ENCODE peak calls at places on chromosomes 13 and 19, in ten cellular contexts. One of them, this sample, is unnamed.

GRCh38 chr19:55069137-55069858 is 6.3 kb upstream of the RDH13 start:
- DNase-seq in stimulated activated naive B cell treated with anti-CD40 and anti-IgM and Interleukin-4, amounts not matched to agents 10 μg/mL and 1 μg/mL and 100 μg/mL, for 72 hours: no peak
- DNase-seq in EL: no peak
- DNase-seq in GM04504: no peak
- DNase-seq in choroid plexus epithelial cell: no peak
- DNase-seq in activated CD4-positive, alpha-beta T cell treated with anti-CD3 and anti-CD28 coated beads, Interleukin-2, amount 50 U/mL, for 4 hours: no peak
- DNase-seq in CMK: no peak
- DNase-seq in SHP77: peak
- DNase-seq in NCI-H2081: peak
- DNase-seq in thoracic aorta: no peak
- DNase-seq in this sample: no peak

GRCh38 chr13:20351279-20352022 is 119.3 kb upstream of the GJB6 start:
- DNase-seq in stimulated activated naive B cell treated with anti-CD40 and anti-IgM and Interleukin-4, amounts not matched to agents 10 μg/mL and 1 μg/mL and 100 μg/mL, for 72 hours: no peak
- DNase-seq in EL: peak
- DNase-seq in GM04504: peak
- DNase-seq in choroid plexus epithelial cell: peak
- DNase-seq in activated CD4-positive, alpha-beta T cell treated with anti-CD3 and anti-CD28 coated beads, Interleukin-2, amount 50 U/mL, for 4 hours: no peak
- DNase-seq in CMK: no peak
- DNase-seq in SHP77: no peak
- DNase-seq in NCI-H2081: no peak
- DNase-seq in thoracic aorta: no peak
- DNase-seq in this sample: peak

GRCh38 chr13:59250276-59250990 is 913.3 kb downstream of the DIAPH3 start:
- DNase-seq in stimulated activated naive B cell treated with anti-CD40 and anti-IgM and Interleukin-4, amounts not matched to agents 10 μg/mL and 1 μg/mL and 100 μg/mL, for 72 hours: no peak
- DNase-seq in EL: no peak
- DNase-seq in GM04504: no peak
- DNase-seq in choroid plexus epithelial cell: no peak
- DNase-seq in activated CD4-positive, alpha-beta T cell treated with anti-CD3 and anti-CD28 coated beads, Interleukin-2, amount 50 U/mL, for 4 hours: no peak
- DNase-seq in CMK: no peak
- DNase-seq in SHP77: no peak
- DNase-seq in NCI-H2081: no peak
- DNase-seq in thoracic aorta: no peak
- DNase-seq in this sample: no peak

GRCh38 chr19:39363909-39364457 is 21.8 kb downstream of the SAMD4B start:
- DNase-seq in stimulated activated naive B cell treated with anti-CD40 and anti-IgM and Interleukin-4, amounts not matched to agents 10 μg/mL and 1 μg/mL and 100 μg/mL, for 72 hours: peak
- DNase-seq in EL: peak
- DNase-seq in GM04504: peak
- DNase-seq in choroid plexus epithelial cell: peak
- DNase-seq in activated CD4-positive, alpha-beta T cell treated with anti-CD3 and anti-CD28 coated beads, Interleukin-2, amount 50 U/mL, for 4 hours: no peak
- DNase-seq in CMK: no peak
- DNase-seq in SHP77: no peak
- DNase-seq in NCI-H2081: no peak
- DNase-seq in thoracic aorta: no peak
- DNase-seq in this sample: peak

GRCh38 chr13:88937381-88937780 is 1266.2 kb downstream of the SLITRK5 start:
- DNase-seq in stimulated activated naive B cell treated with anti-CD40 and anti-IgM and Interleukin-4, amounts not matched to agents 10 μg/mL and 1 μg/mL and 100 μg/mL, for 72 hours: no peak
- DNase-seq in EL: no peak
- DNase-seq in GM04504: no peak
- DNase-seq in choroid plexus epithelial cell: no peak
- DNase-seq in activated CD4-positive, alpha-beta T cell treated with anti-CD3 and anti-CD28 coated beads, Interleukin-2, amount 50 U/mL, for 4 hours: no peak
- DNase-seq in CMK: no peak
- DNase-seq in SHP77: peak
- DNase-seq in NCI-H2081: no peak
- DNase-seq in thoracic aorta: no peak
- DNase-seq in this sample: no peak

GRCh38 chr13:32309812-32310706 is 5.1 kb downstream of the ZAR1L start:
- DNase-seq in stimulated activated naive B cell treated with anti-CD40 and anti-IgM and Interleukin-4, amounts not matched to agents 10 μg/mL and 1 μg/mL and 100 μg/mL, for 72 hours: peak
- DNase-seq in EL: peak
- DNase-seq in GM04504: peak
- DNase-seq in choroid plexus epithelial cell: peak
- DNase-seq in activated CD4-positive, alpha-beta T cell treated with anti-CD3 and anti-CD28 coated beads, Interleukin-2, amount 50 U/mL, for 4 hours: no peak
- DNase-seq in CMK: peak
- DNase-seq in SHP77: peak
- DNase-seq in NCI-H2081: no peak
- DNase-seq in thoracic aorta: no peak
- DNase-seq in this sample: peak

GRCh38 chr13:64505511-64505910 is 2724.6 kb downstream of the PCDH9 start:
- DNase-seq in stimulated activated naive B cell treated with anti-CD40 and anti-IgM and Interleukin-4, amounts not matched to agents 10 μg/mL and 1 μg/mL and 100 μg/mL, for 72 hours: no peak
- DNase-seq in EL: peak
- DNase-seq in GM04504: no peak
- DNase-seq in choroid plexus epithelial cell: peak
- DNase-seq in activated CD4-positive, alpha-beta T cell treated with anti-CD3 and anti-CD28 coated beads, Interleukin-2, amount 50 U/mL, for 4 hours: no peak
- DNase-seq in CMK: no peak
- DNase-seq in SHP77: no peak
- DNase-seq in NCI-H2081: no peak
- DNase-seq in thoracic aorta: no peak
- DNase-seq in this sample: no peak

GRCh38 chr19:58060231-58060630 is 1.1 kb downstream of the ZNF135 start:
- DNase-seq in stimulated activated naive B cell treated with anti-CD40 and anti-IgM and Interleukin-4, amounts not matched to agents 10 μg/mL and 1 μg/mL and 100 μg/mL, for 72 hours: no peak
- DNase-seq in EL: no peak
- DNase-seq in GM04504: no peak
- DNase-seq in choroid plexus epithelial cell: no peak
- DNase-seq in activated CD4-positive, alpha-beta T cell treated with anti-CD3 and anti-CD28 coated beads, Interleukin-2, amount 50 U/mL, for 4 hours: no peak
- DNase-seq in CMK: no peak
- DNase-seq in SHP77: no peak
- DNase-seq in NCI-H2081: no peak
- DNase-seq in thoracic aorta: no peak
- DNase-seq in this sample: no peak

GRCh38 chr19:49862411-49863253 is 4.7 kb downstream of the PNKP start:
- DNase-seq in stimulated activated naive B cell treated with anti-CD40 and anti-IgM and Interleukin-4, amounts not matched to agents 10 μg/mL and 1 μg/mL and 100 μg/mL, for 72 hours: no peak
- DNase-seq in EL: no peak
- DNase-seq in GM04504: no peak
- DNase-seq in choroid plexus epithelial cell: no peak
- DNase-seq in activated CD4-positive, alpha-beta T cell treated with anti-CD3 and anti-CD28 coated beads, Interleukin-2, amount 50 U/mL, for 4 hours: no peak
- DNase-seq in CMK: no peak
- DNase-seq in SHP77: no peak
- DNase-seq in NCI-H2081: no peak
- DNase-seq in thoracic aorta: no peak
- DNase-seq in this sample: no peak

GRCh38 chr13:99086149-99086868 is 108.4 kb upstream of the DOCK9 start:
- DNase-seq in stimulated activated naive B cell treated with anti-CD40 and anti-IgM and Interleukin-4, amounts not matched to agents 10 μg/mL and 1 μg/mL and 100 μg/mL, for 72 hours: peak
- DNase-seq in EL: peak
- DNase-seq in GM04504: no peak
- DNase-seq in choroid plexus epithelial cell: peak
- DNase-seq in activated CD4-positive, alpha-beta T cell treated with anti-CD3 and anti-CD28 coated beads, Interleukin-2, amount 50 U/mL, for 4 hours: peak
- DNase-seq in CMK: no peak
- DNase-seq in SHP77: peak
- DNase-seq in NCI-H2081: peak
- DNase-seq in thoracic aorta: no peak
- DNase-seq in this sample: peak

GRCh38 chr13:81602236-81602635 is 1261.3 kb upstream of the SPRY2 start:
- DNase-seq in stimulated activated naive B cell treated with anti-CD40 and anti-IgM and Interleukin-4, amounts not matched to agents 10 μg/mL and 1 μg/mL and 100 μg/mL, for 72 hours: no peak
- DNase-seq in EL: no peak
- DNase-seq in GM04504: no peak
- DNase-seq in choroid plexus epithelial cell: peak
- DNase-seq in activated CD4-positive, alpha-beta T cell treated with anti-CD3 and anti-CD28 coated beads, Interleukin-2, amount 50 U/mL, for 4 hours: no peak
- DNase-seq in CMK: no peak
- DNase-seq in SHP77: no peak
- DNase-seq in NCI-H2081: no peak
- DNase-seq in thoracic aorta: no peak
- DNase-seq in this sample: no peak

GRCh38 chr13:73900591-73900990 is 233.6 kb downstream of the KLF12 start:
- DNase-seq in stimulated activated naive B cell treated with anti-CD40 and anti-IgM and Interleukin-4, amounts not matched to agents 10 μg/mL and 1 μg/mL and 100 μg/mL, for 72 hours: no peak
- DNase-seq in EL: no peak
- DNase-seq in GM04504: no peak
- DNase-seq in choroid plexus epithelial cell: no peak
- DNase-seq in activated CD4-positive, alpha-beta T cell treated with anti-CD3 and anti-CD28 coated beads, Interleukin-2, amount 50 U/mL, for 4 hours: no peak
- DNase-seq in CMK: no peak
- DNase-seq in SHP77: no peak
- DNase-seq in NCI-H2081: no peak
- DNase-seq in thoracic aorta: no peak
- DNase-seq in this sample: peak

GRCh38 chr13:36158606-36159005 is 27.4 kb upstream of the DCLK1 start:
- DNase-seq in stimulated activated naive B cell treated with anti-CD40 and anti-IgM and Interleukin-4, amounts not matched to agents 10 μg/mL and 1 μg/mL and 100 μg/mL, for 72 hours: no peak
- DNase-seq in EL: no peak
- DNase-seq in GM04504: no peak
- DNase-seq in choroid plexus epithelial cell: no peak
- DNase-seq in activated CD4-positive, alpha-beta T cell treated with anti-CD3 and anti-CD28 coated beads, Interleukin-2, amount 50 U/mL, for 4 hours: no peak
- DNase-seq in CMK: no peak
- DNase-seq in SHP77: no peak
- DNase-seq in NCI-H2081: no peak
- DNase-seq in thoracic aorta: no peak
- DNase-seq in this sample: no peak

GRCh38 chr13:52827839-52828238 is 20.6 kb downstream of the PCDH8 start:
- DNase-seq in stimulated activated naive B cell treated with anti-CD40 and anti-IgM and Interleukin-4, amounts not matched to agents 10 μg/mL and 1 μg/mL and 100 μg/mL, for 72 hours: no peak
- DNase-seq in EL: no peak
- DNase-seq in GM04504: no peak
- DNase-seq in choroid plexus epithelial cell: no peak
- DNase-seq in activated CD4-positive, alpha-beta T cell treated with anti-CD3 and anti-CD28 coated beads, Interleukin-2, amount 50 U/mL, for 4 hours: no peak
- DNase-seq in CMK: no peak
- DNase-seq in SHP77: peak
- DNase-seq in NCI-H2081: no peak
- DNase-seq in thoracic aorta: no peak
- DNase-seq in this sample: no peak

GRCh38 chr19:33428627-33429013 is 55.1 kb downstream of the CEBPG start:
- DNase-seq in stimulated activated naive B cell treated with anti-CD40 and anti-IgM and Interleukin-4, amounts not matched to agents 10 μg/mL and 1 μg/mL and 100 μg/mL, for 72 hours: no peak
- DNase-seq in EL: no peak
- DNase-seq in GM04504: no peak
- DNase-seq in choroid plexus epithelial cell: no peak
- DNase-seq in activated CD4-positive, alpha-beta T cell treated with anti-CD3 and anti-CD28 coated beads, Interleukin-2, amount 50 U/mL, for 4 hours: no peak
- DNase-seq in CMK: no peak
- DNase-seq in SHP77: no peak
- DNase-seq in NCI-H2081: no peak
- DNase-seq in thoracic aorta: no peak
- DNase-seq in this sample: no peak

GRCh38 chr13:20847298-20847697 is 55.2 kb downstream of the XPO4 start:
- DNase-seq in stimulated activated naive B cell treated with anti-CD40 and anti-IgM and Interleukin-4, amounts not matched to agents 10 μg/mL and 1 μg/mL and 100 μg/mL, for 72 hours: no peak
- DNase-seq in EL: no peak
- DNase-seq in GM04504: no peak
- DNase-seq in choroid plexus epithelial cell: peak
- DNase-seq in activated CD4-positive, alpha-beta T cell treated with anti-CD3 and anti-CD28 coated beads, Interleukin-2, amount 50 U/mL, for 4 hours: no peak
- DNase-seq in CMK: no peak
- DNase-seq in SHP77: no peak
- DNase-seq in NCI-H2081: no peak
- DNase-seq in thoracic aorta: no peak
- DNase-seq in this sample: peak

GRCh38 chr19:18776288-18776594 is 14.9 kb downstream of the COMP start:
- DNase-seq in stimulated activated naive B cell treated with anti-CD40 and anti-IgM and Interleukin-4, amounts not matched to agents 10 μg/mL and 1 μg/mL and 100 μg/mL, for 72 hours: no peak
- DNase-seq in EL: peak
- DNase-seq in GM04504: no peak
- DNase-seq in choroid plexus epithelial cell: peak
- DNase-seq in activated CD4-positive, alpha-beta T cell treated with anti-CD3 and anti-CD28 coated beads, Interleukin-2, amount 50 U/mL, for 4 hours: no peak
- DNase-seq in CMK: no peak
- DNase-seq in SHP77: no peak
- DNase-seq in NCI-H2081: no peak
- DNase-seq in thoracic aorta: no peak
- DNase-seq in this sample: peak

GRCh38 chr19:31235806-31236205 is 113.4 kb downstream of the TSHZ3 start:
- DNase-seq in stimulated activated naive B cell treated with anti-CD40 and anti-IgM and Interleukin-4, amounts not matched to agents 10 μg/mL and 1 μg/mL and 100 μg/mL, for 72 hours: no peak
- DNase-seq in EL: no peak
- DNase-seq in GM04504: no peak
- DNase-seq in choroid plexus epithelial cell: no peak
- DNase-seq in activated CD4-positive, alpha-beta T cell treated with anti-CD3 and anti-CD28 coated beads, Interleukin-2, amount 50 U/mL, for 4 hours: no peak
- DNase-seq in CMK: no peak
- DNase-seq in SHP77: no peak
- DNase-seq in NCI-H2081: no peak
- DNase-seq in thoracic aorta: no peak
- DNase-seq in this sample: no peak

GRCh38 chr13:113297370-113297871 is 382 bp downstream of the LAMP1 start:
- DNase-seq in stimulated activated naive B cell treated with anti-CD40 and anti-IgM and Interleukin-4, amounts not matched to agents 10 μg/mL and 1 μg/mL and 100 μg/mL, for 72 hours: peak
- DNase-seq in EL: peak
- DNase-seq in GM04504: no peak
- DNase-seq in choroid plexus epithelial cell: peak
- DNase-seq in activated CD4-positive, alpha-beta T cell treated with anti-CD3 and anti-CD28 coated beads, Interleukin-2, amount 50 U/mL, for 4 hours: peak
- DNase-seq in CMK: no peak
- DNase-seq in SHP77: no peak
- DNase-seq in NCI-H2081: no peak
- DNase-seq in thoracic aorta: no peak
- DNase-seq in this sample: peak

GRCh38 chr13:31964168-31964567 is 67.4 kb upstream of the FRY start:
- DNase-seq in stimulated activated naive B cell treated with anti-CD40 and anti-IgM and Interleukin-4, amounts not matched to agents 10 μg/mL and 1 μg/mL and 100 μg/mL, for 72 hours: no peak
- DNase-seq in EL: no peak
- DNase-seq in GM04504: no peak
- DNase-seq in choroid plexus epithelial cell: no peak
- DNase-seq in activated CD4-positive, alpha-beta T cell treated with anti-CD3 and anti-CD28 coated beads, Interleukin-2, amount 50 U/mL, for 4 hours: no peak
- DNase-seq in CMK: no peak
- DNase-seq in SHP77: no peak
- DNase-seq in NCI-H2081: no peak
- DNase-seq in thoracic aorta: no peak
- DNase-seq in this sample: no peak

GRCh38 chr13:111323549-111323948 is 3.1 kb downstream of the TEX29 start:
- DNase-seq in stimulated activated naive B cell treated with anti-CD40 and anti-IgM and Interleukin-4, amounts not matched to agents 10 μg/mL and 1 μg/mL and 100 μg/mL, for 72 hours: no peak
- DNase-seq in EL: no peak
- DNase-seq in GM04504: no peak
- DNase-seq in choroid plexus epithelial cell: no peak
- DNase-seq in activated CD4-positive, alpha-beta T cell treated with anti-CD3 and anti-CD28 coated beads, Interleukin-2, amount 50 U/mL, for 4 hours: no peak
- DNase-seq in CMK: no peak
- DNase-seq in SHP77: no peak
- DNase-seq in NCI-H2081: no peak
- DNase-seq in thoracic aorta: no peak
- DNase-seq in this sample: no peak

GRCh38 chr19:49119411-49120324 is at the start of gene PPFIA3:
- DNase-seq in stimulated activated naive B cell treated with anti-CD40 and anti-IgM and Interleukin-4, amounts not matched to agents 10 μg/mL and 1 μg/mL and 100 μg/mL, for 72 hours: no peak
- DNase-seq in EL: peak
- DNase-seq in GM04504: no peak
- DNase-seq in choroid plexus epithelial cell: peak
- DNase-seq in activated CD4-positive, alpha-beta T cell treated with anti-CD3 and anti-CD28 coated beads, Interleukin-2, amount 50 U/mL, for 4 hours: no peak
- DNase-seq in CMK: no peak
- DNase-seq in SHP77: peak
- DNase-seq in NCI-H2081: no peak
- DNase-seq in thoracic aorta: no peak
- DNase-seq in this sample: peak